ENCODE peak calls at places on chromosomes 5 and 9, in five cellular contexts. One of them, this sample, is unnamed.

GRCh38 chr5:172845190-172845975 is 11.3 kb downstream of the ERGIC1 start:
- DNase-seq in choroid plexus epithelial cell: no peak
- DNase-seq in heart left ventricle: no peak
- DNase-seq in psoas muscle: no peak
- DNase-seq in astrocyte of the spinal cord: no peak
- DNase-seq in this sample: no peak

GRCh38 chr5:119287547-119288073 is 68.2 kb upstream of the TNFAIP8 start:
- DNase-seq in choroid plexus epithelial cell: peak
- DNase-seq in heart left ventricle: no peak
- DNase-seq in psoas muscle: no peak
- DNase-seq in astrocyte of the spinal cord: no peak
- DNase-seq in this sample: no peak

GRCh38 chr5:22249209-22249608 is 603.9 kb downstream of the CDH12 start:
- DNase-seq in choroid plexus epithelial cell: no peak
- DNase-seq in heart left ventricle: no peak
- DNase-seq in psoas muscle: no peak
- DNase-seq in astrocyte of the spinal cord: no peak
- DNase-seq in this sample: no peak

GRCh38 chr9:109794361-109795012 is 14.5 kb downstream of the PALM2AKAP2 start:
- DNase-seq in choroid plexus epithelial cell: peak
- DNase-seq in heart left ventricle: no peak
- DNase-seq in psoas muscle: no peak
- DNase-seq in astrocyte of the spinal cord: no peak
- DNase-seq in this sample: peak

GRCh38 chr5:83745821-83746220 is 25.2 kb upstream of the HAPLN1 start:
- DNase-seq in choroid plexus epithelial cell: no peak
- DNase-seq in heart left ventricle: no peak
- DNase-seq in psoas muscle: no peak
- DNase-seq in astrocyte of the spinal cord: no peak
- DNase-seq in this sample: no peak

GRCh38 chr9:84671651-84672467 is 2.3 kb downstream of the NTRK2 start:
- DNase-seq in choroid plexus epithelial cell: no peak
- DNase-seq in heart left ventricle: no peak
- DNase-seq in psoas muscle: no peak
- DNase-seq in astrocyte of the spinal cord: no peak
- DNase-seq in this sample: no peak

GRCh38 chr5:98839469-98840383 is 66.3 kb downstream of the RGMB start:
- DNase-seq in choroid plexus epithelial cell: peak
- DNase-seq in heart left ventricle: no peak
- DNase-seq in psoas muscle: no peak
- DNase-seq in astrocyte of the spinal cord: no peak
- DNase-seq in this sample: peak

GRCh38 chr9:73183917-73184861 is 32.5 kb downstream of the ANXA1 start:
- DNase-seq in choroid plexus epithelial cell: peak
- DNase-seq in heart left ventricle: no peak
- DNase-seq in psoas muscle: no peak
- DNase-seq in astrocyte of the spinal cord: no peak
- DNase-seq in this sample: no peak

GRCh38 chr5:43429016-43429415 is 16.8 kb upstream of the CCL28 start:
- DNase-seq in choroid plexus epithelial cell: no peak
- DNase-seq in heart left ventricle: no peak
- DNase-seq in psoas muscle: no peak
- DNase-seq in astrocyte of the spinal cord: no peak
- DNase-seq in this sample: no peak

GRCh38 chr5:81749562-81750307 is 1.2 kb downstream of the SSBP2 start:
- DNase-seq in choroid plexus epithelial cell: peak
- DNase-seq in heart left ventricle: peak
- DNase-seq in psoas muscle: peak
- DNase-seq in astrocyte of the spinal cord: no peak
- DNase-seq in this sample: no peak

GRCh38 chr9:35972093-35972492 is 14.1 kb upstream of the OR2S2 start:
- DNase-seq in choroid plexus epithelial cell: no peak
- DNase-seq in heart left ventricle: peak
- DNase-seq in psoas muscle: no peak
- DNase-seq in astrocyte of the spinal cord: no peak
- DNase-seq in this sample: peak

GRCh38 chr9:92133949-92134604 is 18.9 kb upstream of the SPTLC1 start:
- DNase-seq in choroid plexus epithelial cell: peak
- DNase-seq in heart left ventricle: peak
- DNase-seq in psoas muscle: peak
- DNase-seq in astrocyte of the spinal cord: peak
- DNase-seq in this sample: peak

GRCh38 chr9:104826109-104826775 is 62.3 kb downstream of the NIPSNAP3B start:
- DNase-seq in choroid plexus epithelial cell: no peak
- DNase-seq in heart left ventricle: no peak
- DNase-seq in psoas muscle: no peak
- DNase-seq in astrocyte of the spinal cord: no peak
- DNase-seq in this sample: no peak

GRCh38 chr5:133275631-133276030 is 223.8 kb downstream of the HSPA4 start:
- DNase-seq in choroid plexus epithelial cell: no peak
- DNase-seq in heart left ventricle: no peak
- DNase-seq in psoas muscle: no peak
- DNase-seq in astrocyte of the spinal cord: no peak
- DNase-seq in this sample: no peak

GRCh38 chr9:126030716-126031115 is 283.5 kb downstream of the PBX3 start:
- DNase-seq in choroid plexus epithelial cell: no peak
- DNase-seq in heart left ventricle: no peak
- DNase-seq in psoas muscle: peak
- DNase-seq in astrocyte of the spinal cord: no peak
- DNase-seq in this sample: no peak

GRCh38 chr5:9878196-9878595 is 248.0 kb upstream of the TAS2R1 start:
- DNase-seq in choroid plexus epithelial cell: no peak
- DNase-seq in heart left ventricle: no peak
- DNase-seq in psoas muscle: no peak
- DNase-seq in astrocyte of the spinal cord: no peak
- DNase-seq in this sample: no peak

GRCh38 chr9:123834907-123835562 is 94.9 kb downstream of the DENND1A start:
- DNase-seq in choroid plexus epithelial cell: peak
- DNase-seq in heart left ventricle: no peak
- DNase-seq in psoas muscle: no peak
- DNase-seq in astrocyte of the spinal cord: peak
- DNase-seq in this sample: peak

GRCh38 chr9:123832858-123833257 is 97.1 kb downstream of the DENND1A start:
- DNase-seq in choroid plexus epithelial cell: no peak
- DNase-seq in heart left ventricle: no peak
- DNase-seq in psoas muscle: no peak
- DNase-seq in astrocyte of the spinal cord: no peak
- DNase-seq in this sample: no peak

GRCh38 chr9:123832176-123832575 is 97.8 kb downstream of the DENND1A start:
- DNase-seq in choroid plexus epithelial cell: no peak
- DNase-seq in heart left ventricle: no peak
- DNase-seq in psoas muscle: no peak
- DNase-seq in astrocyte of the spinal cord: no peak
- DNase-seq in this sample: no peak

GRCh38 chr9:123835821-123836220 is 94.1 kb downstream of the DENND1A start:
- DNase-seq in choroid plexus epithelial cell: no peak
- DNase-seq in heart left ventricle: no peak
- DNase-seq in psoas muscle: no peak
- DNase-seq in astrocyte of the spinal cord: no peak
- DNase-seq in this sample: no peak

GRCh38 chr9:123834218-123834906 is 95.6 kb downstream of the DENND1A start:
- DNase-seq in choroid plexus epithelial cell: peak
- DNase-seq in heart left ventricle: no peak
- DNase-seq in psoas muscle: no peak
- DNase-seq in astrocyte of the spinal cord: peak
- DNase-seq in this sample: no peak
- H3K4me3 ChIP-seq in choroid plexus epithelial cell: no peak
- H3K4me3 ChIP-seq in heart left ventricle: no peak
- H3K4me3 ChIP-seq in psoas muscle: peak
- H3K4me3 ChIP-seq in astrocyte of the spinal cord: no peak
- H3K4me3 ChIP-seq in this sample: peak

GRCh38 chr5:58891971-58892343 is 309.1 kb downstream of the RAB3C start:
- DNase-seq in choroid plexus epithelial cell: no peak
- DNase-seq in heart left ventricle: no peak
- DNase-seq in psoas muscle: no peak
- DNase-seq in astrocyte of the spinal cord: no peak
- DNase-seq in this sample: no peak
- TF ChIP-seq CTCF in choroid plexus epithelial cell: no peak
- TF ChIP-seq CTCF in heart left ventricle: no peak
- TF ChIP-seq CTCF in psoas muscle: peak
- TF ChIP-seq CTCF in astrocyte of the spinal cord: no peak
- TF ChIP-seq CTCF in this sample: no peak

GRCh38 chr5:154962494-154962893 is 21.6 kb downstream of the MRPL22 start:
- DNase-seq in choroid plexus epithelial cell: no peak
- DNase-seq in heart left ventricle: no peak
- DNase-seq in psoas muscle: no peak
- DNase-seq in astrocyte of the spinal cord: peak
- DNase-seq in this sample: peak

GRCh38 chr5:154956712-154957111 is 15.8 kb downstream of the MRPL22 start:
- DNase-seq in choroid plexus epithelial cell: no peak
- DNase-seq in heart left ventricle: no peak
- DNase-seq in psoas muscle: no peak
- DNase-seq in astrocyte of the spinal cord: no peak
- DNase-seq in this sample: no peak
- H3K4me3 ChIP-seq in choroid plexus epithelial cell: no peak
- H3K4me3 ChIP-seq in heart left ventricle: no peak
- H3K4me3 ChIP-seq in psoas muscle: no peak
- H3K4me3 ChIP-seq in astrocyte of the spinal cord: no peak
- H3K4me3 ChIP-seq in this sample: no peak

GRCh38 chr5:51381801-51382507 is 1.3 kb upstream of the ISL1 start:
- DNase-seq in choroid plexus epithelial cell: no peak
- DNase-seq in heart left ventricle: no peak
- DNase-seq in psoas muscle: no peak
- DNase-seq in astrocyte of the spinal cord: no peak
- DNase-seq in this sample: no peak

GRCh38 chr5:51382508-51382758 is 815 bp upstream of the ISL1 start:
- DNase-seq in choroid plexus epithelial cell: no peak
- DNase-seq in heart left ventricle: no peak
- DNase-seq in psoas muscle: no peak
- DNase-seq in astrocyte of the spinal cord: no peak
- DNase-seq in this sample: no peak

GRCh38 chr5:51378778-51379652 is 4.2 kb upstream of the ISL1 start:
- DNase-seq in choroid plexus epithelial cell: peak
- DNase-seq in heart left ventricle: no peak
- DNase-seq in psoas muscle: no peak
- DNase-seq in astrocyte of the spinal cord: peak
- DNase-seq in this sample: no peak

GRCh38 chr5:51382759-51383493 is at the start of gene ISL1:
- DNase-seq in choroid plexus epithelial cell: peak
- DNase-seq in heart left ventricle: no peak
- DNase-seq in psoas muscle: peak
- DNase-seq in astrocyte of the spinal cord: peak
- DNase-seq in this sample: peak

DNA sequence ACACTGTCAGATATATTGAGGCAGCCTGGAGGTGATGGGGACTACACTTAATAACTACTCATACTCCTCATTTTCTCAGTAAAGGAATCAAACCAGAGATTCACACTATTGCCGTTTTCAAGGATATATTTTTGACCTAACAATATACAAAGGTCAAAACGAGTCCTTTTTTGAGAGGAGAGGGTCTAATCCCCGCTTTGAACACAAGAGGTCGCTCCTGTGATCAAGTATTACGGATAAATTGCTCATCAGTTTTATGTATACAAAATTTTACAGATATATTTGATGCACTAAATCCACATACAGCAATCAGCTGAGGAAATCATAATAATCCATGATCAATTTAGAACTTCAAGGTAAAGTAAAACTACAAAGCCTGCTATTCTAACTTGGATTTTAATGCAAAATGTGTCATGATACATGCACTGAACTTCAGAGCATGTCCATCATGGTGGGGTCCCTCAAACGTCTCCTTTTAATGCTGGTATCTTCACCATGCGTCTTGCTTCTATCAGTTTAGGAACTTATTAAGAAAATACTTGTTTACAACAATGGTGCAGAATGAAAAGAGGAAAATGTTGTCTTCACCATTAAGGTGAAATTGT is 2.5 kb upstream of the ISL1 start:
- DNase-seq in choroid plexus epithelial cell: peak
- DNase-seq in heart left ventricle: no peak
- DNase-seq in psoas muscle: no peak
- DNase-seq in astrocyte of the spinal cord: no peak
- DNase-seq in this sample: peak
- TF ChIP-seq CTCF in choroid plexus epithelial cell: peak
- TF ChIP-seq CTCF in heart left ventricle: no peak
- TF ChIP-seq CTCF in psoas muscle: peak
- TF ChIP-seq CTCF in astrocyte of the spinal cord: peak
- TF ChIP-seq CTCF in this sample: peak

GRCh38 chr5:181131514-181131913 is 545 bp upstream of the OR2V1 start:
- DNase-seq in choroid plexus epithelial cell: no peak
- DNase-seq in heart left ventricle: no peak
- DNase-seq in psoas muscle: no peak
- DNase-seq in astrocyte of the spinal cord: no peak
- DNase-seq in this sample: no peak

GRCh38 chr5:181130832-181131496 is at the start of gene OR2V1:
- DNase-seq in choroid plexus epithelial cell: no peak
- DNase-seq in heart left ventricle: no peak
- DNase-seq in psoas muscle: no peak
- DNase-seq in astrocyte of the spinal cord: no peak
- DNase-seq in this sample: no peak

GRCh38 chr5:181127456-181127855 is 3.5 kb downstream of the OR2V1 start:
- DNase-seq in choroid plexus epithelial cell: no peak
- DNase-seq in heart left ventricle: no peak
- DNase-seq in psoas muscle: no peak
- DNase-seq in astrocyte of the spinal cord: no peak
- DNase-seq in this sample: no peak

GRCh38 chr5:181127907-181128626 is 2.9 kb downstream of the OR2V1 start:
- DNase-seq in choroid plexus epithelial cell: no peak
- DNase-seq in heart left ventricle: no peak
- DNase-seq in psoas muscle: no peak
- DNase-seq in astrocyte of the spinal cord: no peak
- DNase-seq in this sample: no peak

GRCh38 chr5:181129601-181130000 is 1.4 kb downstream of the OR2V1 start:
- DNase-seq in choroid plexus epithelial cell: no peak
- DNase-seq in heart left ventricle: no peak
- DNase-seq in psoas muscle: no peak
- DNase-seq in astrocyte of the spinal cord: no peak
- DNase-seq in this sample: no peak
- H3K4me3 ChIP-seq in choroid plexus epithelial cell: no peak
- H3K4me3 ChIP-seq in heart left ventricle: no peak
- H3K4me3 ChIP-seq in psoas muscle: no peak
- H3K4me3 ChIP-seq in astrocyte of the spinal cord: no peak
- H3K4me3 ChIP-seq in this sample: no peak

GRCh38 chr5:115169392-115170127 is at the start of gene TRIM36:
- DNase-seq in choroid plexus epithelial cell: peak
- DNase-seq in heart left ventricle: peak
- DNase-seq in psoas muscle: peak
- DNase-seq in astrocyte of the spinal cord: peak
- DNase-seq in this sample: peak
- TF ChIP-seq CTCF in choroid plexus epithelial cell: peak
- TF ChIP-seq CTCF in heart left ventricle: peak
- TF ChIP-seq CTCF in psoas muscle: peak
- TF ChIP-seq CTCF in astrocyte of the spinal cord: no peak
- TF ChIP-seq CTCF in this sample: no peak

GRCh38 chr9:95058795-95059386 is 258.6 kb downstream of the FANCC start:
- DNase-seq in choroid plexus epithelial cell: peak
- DNase-seq in heart left ventricle: no peak
- DNase-seq in psoas muscle: no peak
- DNase-seq in astrocyte of the spinal cord: peak
- DNase-seq in this sample: no peak
- H3K4me3 ChIP-seq in choroid plexus epithelial cell: no peak
- H3K4me3 ChIP-seq in heart left ventricle: no peak
- H3K4me3 ChIP-seq in psoas muscle: peak
- H3K4me3 ChIP-seq in astrocyte of the spinal cord: no peak
- H3K4me3 ChIP-seq in this sample: no peak